ENCODE peak calls at places on chromosomes 11 and 22, in eight cellular contexts. Z is prostate gland, Y is vagina, M is transverse colon, U is GM23338, T is SK-N-SH, K is H1, C is breast epithelium. A is an unnamed sample.

GRCh38 chr22:17097062-17097461 is 12.3 kb downstream of the IL17RA start:
- DNase-seq in M (no peak), Z (no peak), U (no peak), Y (no peak), K (no peak), T (no peak), C (no peak), A (peak)

GRCh38 chr11:34174411-34175041 is 69.1 kb downstream of the NAT10 start:
- DNase-seq in C (peak), M (peak), T (peak), Z (peak), Y (no peak), U (peak), K (peak), A (peak)

GRCh38 chr11:78032090-78032489 is 9.0 kb upstream of the KCTD14 start:
- DNase-seq in C (no peak), M (no peak), Z (no peak), U (no peak), K (no peak), Y (no peak), T (peak), A (no peak)

GRCh38 chr11:111540114-111540920 is at the start of gene LAYN:
- DNase-seq in Z (peak), K (peak), M (peak), U (peak), Y (no peak), C (peak), T (peak), A (no peak)

GRCh38 chr11:114501901-114502300 is 57.8 kb downstream of the NXPE1 start:
- DNase-seq in C (no peak), Y (no peak), K (no peak), Z (no peak), M (no peak), T (no peak), U (no peak), A (no peak)

GRCh38 chr11:119223856-119224255 is 17.7 kb downstream of the CBL start:
- DNase-seq in Y (no peak), K (no peak), U (no peak), T (no peak), C (no peak), M (no peak), Z (no peak), A (no peak)

GRCh38 chr22:49960967-49961600 is 512 bp downstream of the PIM3 start:
- DNase-seq in T (peak), C (peak), Y (no peak), M (peak), U (peak), Z (peak), K (peak), A (no peak)

GRCh38 chr11:111729441-111729840 is 36.7 kb downstream of the PPP2R1B start:
- DNase-seq in Z (no peak), Y (no peak), K (no peak), M (no peak), U (no peak), T (no peak), C (no peak), A (no peak)

GRCh38 chr22:33806191-33806590 is 114.1 kb downstream of the LARGE1 start:
- DNase-seq in Y (no peak), U (no peak), C (peak), T (no peak), K (no peak), Z (no peak), M (peak), A (no peak)

GRCh38 chr11:6474423-6474792 is 667 bp upstream of the TRIM3 start:
- DNase-seq in Y (no peak), C (no peak), T (no peak), K (no peak), M (no peak), U (no peak), Z (no peak), A (no peak)

GRCh38 chr11:126060651-126061220 is 1.9 kb downstream of the CDON start:
- DNase-seq in K (no peak), C (no peak), U (no peak), T (no peak), Z (no peak), M (no peak), Y (no peak), A (no peak)

GRCh38 chr22:23370251-23370650 is 189.9 kb downstream of the BCR start:
- DNase-seq in M (no peak), T (no peak), K (peak), Y (no peak), U (no peak), Z (no peak), C (no peak), A (no peak)

GRCh38 chr11:81059356-81059755 is 1618.5 kb upstream of the TENM4 start:
- DNase-seq in Y (no peak), U (peak), T (no peak), Z (no peak), K (no peak), M (no peak), C (no peak), A (no peak)

GRCh38 chr11:33867566-33867965 is 24.3 kb downstream of the LMO2 start:
- DNase-seq in C (no peak), K (no peak), Y (no peak), U (no peak), M (no peak), Z (no peak), T (no peak), A (no peak)

GRCh38 chr11:867856-868358 is 25.3 kb downstream of the TSPAN4 start:
- DNase-seq in C (no peak), Z (no peak), M (no peak), T (no peak), U (no peak), Y (no peak), K (no peak), A (no peak)
- TF ChIP-seq POLR2AphosphoS5 in C (no peak), Z (no peak), M (no peak), T (no peak), U (no peak), Y (no peak), K (peak), A (no peak)

GRCh38 chr11:67117176-67117575 is 1.9 kb upstream of the KDM2A start:
- DNase-seq in M (no peak), Z (no peak), T (no peak), Y (no peak), K (no peak), C (no peak), U (no peak), A (peak)
- TF ChIP-seq POLR2AphosphoS5 in M (no peak), Z (no peak), T (no peak), Y (no peak), K (no peak), C (no peak), U (no peak), A (no peak)

DNA sequence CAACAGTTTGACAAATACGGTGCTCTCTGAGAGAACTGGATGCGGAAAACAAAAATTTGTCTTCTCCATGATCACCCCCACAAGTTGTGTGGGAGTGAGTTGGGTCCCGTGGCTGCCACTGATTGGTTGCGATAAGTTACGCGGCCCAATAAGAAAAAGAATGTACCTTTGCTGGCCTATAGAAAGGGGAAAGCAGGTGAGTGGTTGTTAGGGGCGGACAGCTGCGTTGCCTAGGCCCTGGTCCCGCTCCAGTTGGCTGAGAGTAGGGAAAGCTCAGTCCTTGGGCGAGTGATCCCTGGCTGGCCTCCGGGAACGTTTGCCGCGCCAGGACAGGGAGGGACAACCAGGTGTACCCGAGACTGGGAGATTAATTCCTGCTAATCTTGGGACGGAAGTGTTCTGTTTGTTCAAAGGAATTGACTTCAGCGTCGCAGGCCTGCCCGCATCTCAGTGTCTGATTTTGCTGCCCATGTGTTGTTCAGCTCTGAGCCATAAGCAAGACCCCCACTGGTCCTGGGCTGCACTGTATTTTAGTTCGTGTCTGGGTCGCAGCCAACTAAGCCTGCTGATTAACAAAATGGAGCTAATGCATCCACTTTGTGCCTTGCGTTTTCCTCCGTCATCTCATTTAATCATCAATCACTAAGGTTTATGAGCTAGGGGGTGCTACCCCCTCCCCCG is 773 bp upstream of the SYVN1 start:
- DNase-seq in U (peak), M (peak), K (peak), C (peak), T (peak), Y (no peak), Z (peak), A (peak)
- TF ChIP-seq POLR2AphosphoS5 in U (peak), M (peak), K (peak), C (peak), T (peak), Y (peak), Z (peak), A (peak)

DNA sequence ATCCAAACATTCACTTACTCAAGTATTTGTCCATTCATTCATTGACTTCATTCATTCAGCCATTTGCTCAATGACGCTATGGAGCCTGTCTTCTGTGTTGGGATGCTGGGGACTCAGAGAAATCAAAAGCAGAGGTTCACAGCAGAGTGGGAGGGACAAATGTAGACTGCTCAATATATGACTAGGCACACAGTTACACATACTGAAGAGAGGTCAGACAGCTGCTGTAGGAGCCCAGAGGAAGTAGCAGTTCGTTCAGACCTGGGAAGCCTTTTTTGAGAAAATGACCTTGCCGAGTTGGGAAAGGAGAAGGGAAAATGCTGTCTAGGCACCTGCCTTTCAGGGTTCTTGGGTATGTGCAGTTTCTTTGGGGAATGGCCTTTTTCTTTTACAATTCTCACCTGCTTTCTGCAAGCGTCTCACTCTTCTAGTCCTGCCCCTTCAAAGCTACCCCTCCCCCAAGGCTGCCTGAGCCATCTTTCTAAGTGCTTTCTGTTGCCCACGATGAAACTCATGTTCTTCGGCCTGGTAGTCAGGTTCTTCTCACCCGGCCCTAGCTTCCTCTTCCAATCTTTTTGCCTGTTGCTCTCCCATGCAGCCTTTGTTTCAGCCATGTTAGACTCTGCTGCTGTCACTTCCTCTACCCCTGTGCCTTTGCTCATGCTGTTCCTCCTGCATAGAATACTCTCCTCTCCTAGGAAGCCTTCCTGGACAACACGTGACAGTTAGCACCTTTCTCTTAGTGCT is 4.2 kb upstream of the UVRAG start:
- DNase-seq in M (no peak), K (no peak), U (no peak), Y (no peak), T (no peak), Z (no peak), C (no peak), A (peak)
- TF ChIP-seq POLR2AphosphoS5 in M (no peak), K (no peak), U (no peak), Y (no peak), T (no peak), Z (no peak), C (no peak), A (peak)

GRCh38 chr11:253160-253885 is 16.5 kb downstream of the PSMD13 start:
- DNase-seq in C (no peak), Y (peak), T (no peak), U (no peak), M (no peak), K (no peak), Z (no peak), A (no peak)
- TF ChIP-seq POLR2AphosphoS5 in C (no peak), Y (no peak), T (no peak), U (no peak), M (no peak), K (peak), Z (no peak), A (no peak)

DNA sequence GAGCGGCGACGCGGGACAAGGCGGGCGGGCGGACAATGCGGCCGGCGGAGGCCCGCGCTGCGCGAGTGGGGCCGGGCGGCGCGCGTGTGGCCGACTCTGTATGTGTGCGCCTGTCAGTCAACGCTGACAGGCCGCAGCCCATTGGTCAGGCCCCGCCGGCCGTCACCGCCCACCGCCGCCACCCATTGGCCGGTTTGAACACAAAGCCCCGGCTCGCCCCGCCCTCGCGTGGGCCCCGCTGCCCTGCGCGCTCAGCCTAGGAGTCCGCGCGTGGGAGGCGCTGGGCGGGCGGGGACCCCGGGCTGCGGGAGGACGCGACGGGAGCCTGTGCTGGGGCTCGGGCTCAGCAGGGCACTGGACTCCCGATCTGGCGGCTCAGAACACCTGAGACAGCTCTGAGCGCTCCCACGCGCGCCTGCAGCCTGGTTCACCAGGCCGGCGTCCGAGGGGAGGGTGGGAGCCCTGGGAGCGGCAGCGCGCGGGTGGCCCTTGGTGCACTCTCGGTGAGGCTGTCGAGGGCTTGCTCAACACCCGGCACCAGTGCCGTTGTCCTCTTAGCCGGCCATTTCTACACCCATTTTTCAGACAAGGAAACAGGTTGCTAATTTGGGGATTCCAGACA is at the start of gene SUN2:
- DNase-seq in K (peak), C (peak), Y (no peak), T (peak), Z (peak), M (peak), U (peak), A (peak)
- TF ChIP-seq POLR2AphosphoS5 in K (no peak), C (no peak), Y (no peak), T (no peak), Z (peak), M (peak), U (peak), A (peak)

DNA sequence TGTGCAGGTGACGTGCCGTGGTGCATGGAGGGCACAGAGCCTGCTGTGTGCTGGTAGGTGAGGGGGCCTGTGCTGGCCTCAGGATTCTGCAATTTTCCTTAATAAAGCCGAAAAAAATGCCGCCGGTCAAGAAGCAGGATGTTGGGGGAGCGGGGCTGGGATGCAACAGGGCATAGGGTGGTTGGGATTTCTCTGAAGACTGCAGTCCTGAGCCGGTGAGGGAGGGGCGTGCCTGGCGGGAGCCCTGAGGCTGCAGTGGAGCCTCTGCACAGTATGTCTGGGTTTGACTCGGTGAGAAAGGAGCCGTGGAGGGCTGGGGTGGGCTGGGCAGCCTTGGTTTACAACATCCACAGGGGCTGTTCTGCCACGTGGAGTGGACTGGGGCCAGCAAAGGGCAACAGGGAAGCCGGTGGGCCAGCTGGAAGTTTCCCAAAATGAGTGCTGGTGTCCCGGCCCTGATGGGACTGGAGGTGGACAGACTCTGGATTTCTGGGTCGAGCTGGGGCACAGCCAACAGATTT is 1.3 kb downstream of the CDHR5 start:
- DNase-seq in U (no peak), T (no peak), Y (no peak), M (no peak), Z (no peak), K (no peak), C (no peak), A (no peak)
- TF ChIP-seq POLR2AphosphoS5 in U (no peak), T (no peak), Y (no peak), M (no peak), Z (no peak), K (no peak), C (no peak), A (no peak)

A was measured in HL-60.